ENCODE peak calls at places on chromosome 4, in nine cellular contexts. L is SJSA1, K is K562, D is Peyer's patch, X is lung, N is suprapubic skin, U is adrenal gland, Z is psoas muscle, O is foreskin keratinocyte. T is an unnamed sample.

GRCh38 chr4:113561758-113562157 is 199.8 kb downstream of the CAMK2D start:
- DNase-seq in Z (no peak), D (no peak), K (no peak), L (no peak), N (no peak), O (no peak), U (no peak), X (no peak), T (no peak)

GRCh38 chr4:127623755-127624087 is 9.0 kb upstream of the INTU start:
- DNase-seq in N (no peak), O (no peak), L (peak; percentile 29), K (no peak), D (no peak), X (no peak), Z (no peak), U (no peak), T (no peak)

GRCh38 chr4:170423137-170423536 is 333.4 kb upstream of the AADAT start:
- DNase-seq in Z (no peak), K (no peak), O (peak; percentile 61), N (no peak), D (no peak), L (peak; percentile 27), U (no peak), X (no peak), T (no peak)

GRCh38 chr4:48046059-48046458 is 29.5 kb downstream of the NIPAL1 start:
- DNase-seq in K (no peak), O (no peak), L (no peak), D (no peak), N (no peak), U (no peak), X (no peak), Z (no peak), T (no peak)

GRCh38 chr4:85720736-85721135 is 245.8 kb downstream of the ARHGAP24 start:
- DNase-seq in U (no peak), K (no peak), L (peak; percentile 38), N (no peak), O (peak; percentile 72), X (no peak), D (no peak), Z (no peak), T (no peak)

GRCh38 chr4:144655491-144655890 is 9.5 kb downstream of the HHIP start:
- DNase-seq in Z (no peak), O (no peak), K (no peak), U (no peak), X (no peak), N (no peak), L (no peak), D (no peak), T (no peak)

GRCh38 chr4:67765401-67765800 is 11.2 kb upstream of the GNRHR start:
- DNase-seq in L (no peak), O (no peak), D (no peak), X (no peak), U (no peak), Z (no peak), K (no peak), N (no peak), T (no peak)

GRCh38 chr4:15006416-15007024 is 4.2 kb downstream of the CPEB2 start:
- DNase-seq in X (no peak), K (no peak), N (no peak), Z (no peak), O (peak; percentile 29), L (no peak), U (no peak), D (no peak), T (peak; percentile 50)

GRCh38 chr4:31613946-31614623 is 893.9 kb downstream of the PCDH7 start:
- DNase-seq in O (no peak), L (peak; percentile 28), D (no peak), Z (peak; percentile 48), K (no peak), X (no peak), U (peak; percentile 29), N (no peak), T (no peak)

GRCh38 chr4:133969202-133969873 is 232.3 kb downstream of the PABPC4L start:
- DNase-seq in Z (no peak), U (peak; percentile 3), D (no peak), X (no peak), N (no peak), O (peak; percentile 60), L (no peak), K (peak; percentile 2), T (no peak)

GRCh38 chr4:39706334-39706733 is 8.4 kb downstream of the UBE2K start:
- DNase-seq in U (peak; percentile 89), L (peak; percentile 67), N (no peak), X (no peak), K (no peak), D (peak; percentile 54), O (peak; percentile 72), Z (peak; percentile 73), T (no peak)

GRCh38 chr4:23920716-23921446 is 31.0 kb upstream of the PPARGC1A start:
- DNase-seq in O (peak; percentile 39), X (no peak), N (no peak), Z (no peak), D (peak; percentile 59), K (no peak), L (no peak), U (no peak), T (no peak)

GRCh38 chr4:62970846-62971245 is 1438.4 kb downstream of the TECRL start:
- DNase-seq in U (no peak), X (no peak), K (no peak), O (peak; percentile 29), D (no peak), Z (no peak), L (no peak), N (no peak), T (no peak)

GRCh38 chr4:146545102-146545501 is 23.4 kb upstream of the SLC10A7 start:
- DNase-seq in K (peak; percentile 38), D (no peak), X (no peak), N (no peak), U (peak; percentile 38), Z (no peak), L (peak; percentile 20), O (peak; percentile 19), T (peak; percentile 27)

DNA sequence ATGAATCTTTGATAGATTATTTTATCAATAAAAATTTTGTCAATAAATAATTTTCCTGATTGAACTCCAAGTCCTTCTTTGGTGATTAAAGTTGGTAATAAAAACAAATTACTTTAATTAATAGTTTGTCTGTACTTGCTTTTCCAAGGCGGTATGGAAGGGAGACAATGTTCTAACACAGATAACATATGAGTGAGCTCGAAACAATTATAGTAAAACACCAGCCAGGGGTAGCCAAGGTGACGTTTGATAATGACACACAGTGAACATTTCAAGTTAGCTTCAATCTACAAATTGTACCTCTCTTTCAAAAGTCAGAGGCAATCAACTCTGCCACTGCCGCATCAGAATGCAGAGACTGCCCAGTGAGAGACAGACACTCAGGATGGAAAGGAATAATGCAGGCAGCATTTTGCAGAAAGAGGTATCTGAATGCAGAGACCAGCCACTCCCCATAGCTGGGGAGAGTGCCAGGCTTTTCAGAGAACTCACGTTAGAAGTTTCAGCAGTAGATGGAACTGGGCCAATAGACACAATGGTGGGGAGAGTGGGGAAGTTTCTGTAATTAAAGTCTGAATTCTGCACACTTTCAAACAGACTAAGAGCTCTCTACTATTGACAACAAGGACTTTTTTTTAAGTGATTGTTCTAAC is 18.1 kb upstream of the ATOH1 start:
- DNase-seq in L (no peak), X (no peak), K (no peak), O (no peak), U (peak; percentile 65), D (no peak), N (no peak), Z (no peak), T (no peak)
- H3K27ac ChIP-seq in L (no peak overlapping the region), X (no peak overlapping the region), K (no peak overlapping the region), O (no peak overlapping the region), U (no peak overlapping the region), D (no peak overlapping the region), N (no peak overlapping the region), Z (no peak overlapping the region), T (no peak overlapping the region)

GRCh38 chr4:74545488-74545887 is 100.6 kb downstream of the AREG start:
- DNase-seq in L (no peak), D (no peak), O (peak; percentile 36), N (no peak), X (no peak), Z (no peak), K (no peak), U (peak; percentile 36), T (no peak)
- H3K4me1 ChIP-seq in L (peaks cover 50% of the 10 kb centered on the region), D (peaks cover 34% of the 10 kb centered on the region), O (peaks cover 20% of the 10 kb centered on the region), N (peaks cover 7% of the 10 kb centered on the region), X (no peaks in the 10 kb centered on the region), Z (no peaks in the 10 kb centered on the region), K (no peaks in the 10 kb centered on the region), U (peaks cover 6% of the 10 kb centered on the region), T (no peaks in the 10 kb centered on the region)

GRCh38 chr4:158777423-158777822 is 8.6 kb downstream of the FNIP2 start:
- DNase-seq in K (no peak), U (no peak), L (no peak), N (no peak), Z (no peak), D (no peak), X (no peak), O (no peak), T (no peak)
- H3K27ac ChIP-seq in K (no peak overlapping the region), U (no peak overlapping the region), L (no peak overlapping the region), N (no peak overlapping the region), Z (peak overlapping the region; percentile 67), D (peak overlapping the region; percentile 12), X (peak overlapping the region; percentile 83), O (no peak overlapping the region), T (no peak overlapping the region)

DNA sequence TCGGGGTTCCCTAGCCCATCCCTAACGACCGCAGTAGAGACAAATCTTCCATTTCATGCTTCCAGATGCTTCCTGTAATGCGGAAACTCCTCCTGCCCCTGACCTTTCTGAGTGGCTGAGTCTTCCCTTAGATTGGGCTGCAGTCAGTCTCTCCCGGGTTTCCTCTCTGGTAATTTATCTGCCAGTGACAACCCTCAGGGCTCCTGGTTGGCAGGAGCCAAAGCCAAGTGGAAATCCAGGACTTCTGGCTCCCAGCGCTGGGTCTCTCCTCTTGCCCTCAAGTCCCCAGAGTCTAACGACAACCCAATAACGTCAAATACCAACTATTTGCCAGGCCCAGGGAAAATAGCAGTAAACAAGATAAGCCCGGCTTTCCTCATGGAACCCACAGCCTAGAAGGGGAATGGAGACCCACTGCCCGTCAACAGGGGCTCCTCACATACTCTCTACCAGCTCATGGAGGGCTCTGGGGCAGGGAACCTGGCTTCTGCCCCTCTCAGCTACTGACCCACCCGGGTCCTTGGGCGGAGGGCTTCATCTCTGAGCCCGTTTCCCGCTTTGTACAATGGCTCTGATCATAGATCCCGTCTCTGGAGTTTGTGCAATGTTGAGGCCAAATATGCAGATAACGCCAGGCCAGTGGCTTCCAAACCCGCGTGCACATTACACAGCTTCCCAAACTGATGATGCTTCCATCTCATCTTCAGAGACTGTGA is 1.1 kb upstream of the TBC1D14 start:
- DNase-seq in O (no peak), L (no peak), K (no peak), X (no peak), U (peak; percentile 63), D (peak; percentile 53), Z (peak; percentile 37), N (peak; percentile 63), T (no peak)
- H3K4me1 ChIP-seq in O (peaks cover 5% of the 10 kb centered on the region), L (peaks cover 4% of the 10 kb centered on the region), K (peaks cover 53% of the 10 kb centered on the region), X (peaks cover 25% of the 10 kb centered on the region), U (peaks cover 47% of the 10 kb centered on the region), D (peaks cover 22% of the 10 kb centered on the region), Z (peaks cover 41% of the 10 kb centered on the region), N (peaks cover 44% of the 10 kb centered on the region), T (peaks cover 39% of the 10 kb centered on the region)

GRCh38 chr4:58515206-58515605 is 1405.0 kb upstream of the IGFBP7 start:
- DNase-seq in O (no peak), D (no peak), U (no peak), X (no peak), N (no peak), L (no peak), K (no peak), Z (no peak), T (no peak)
- H3K27ac ChIP-seq in O (no peak overlapping the region), D (no peak overlapping the region), U (no peak overlapping the region), X (no peak overlapping the region), N (no peak overlapping the region), L (no peak overlapping the region), K (no peak overlapping the region), Z (no peak overlapping the region), T (no peak overlapping the region)